ENCODE peak calls at places on chromosomes 1 and 21, in four cellular contexts. W is H1, N is HepG2, Y is GM12878. K is an unnamed sample.
A peak's percentile ranks its signal among the peaks of the same experiment; 100 is the strongest.

GRCh38 chr1:66446261-66447001 is 87.5 kb upstream of the SGIP1 start:
- DNase-seq in W (no peak), N (peak; percentile 47), Y (peak; percentile 63), K (peak; percentile 50)

GRCh38 chr1:8394456-8395321 is 76.8 kb downstream of the SLC45A1 start:
- DNase-seq in W (no peak), N (no peak), Y (no peak), K (no peak)

GRCh38 chr1:66168467-66168887 is 365.5 kb upstream of the SGIP1 start:
- DNase-seq in W (no peak), N (no peak), Y (no peak), K (no peak)

GRCh38 chr21:33112670-33113596 is 43.0 kb downstream of the OLIG1 start:
- DNase-seq in W (no peak), N (no peak), Y (no peak), K (no peak)

GRCh38 chr1:235932090-235932510 is 65.4 kb upstream of the LYST start:
- DNase-seq in W (no peak), N (no peak), Y (no peak), K (no peak)

GRCh38 chr1:201329801-201330200 is 46.5 kb downstream of the PKP1 start:
- DNase-seq in W (no peak), N (no peak), Y (no peak), K (no peak)

GRCh38 chr1:25952851-25953401 is 44.9 kb downstream of the PAFAH2 start:
- DNase-seq in W (no peak), N (no peak), Y (no peak), K (no peak)

GRCh38 chr1:51422367-51423097 is 92.2 kb upstream of the TTC39A start:
- DNase-seq in W (no peak), N (no peak), Y (no peak), K (no peak)

GRCh38 chr1:41345434-41346075 is 15.7 kb upstream of the FOXO6 start:
- DNase-seq in W (no peak), N (no peak), Y (no peak), K (no peak)

GRCh38 chr1:115324649-115325420 is 13.2 kb downstream of the NGF start:
- DNase-seq in W (no peak), N (no peak), Y (no peak), K (no peak)

GRCh38 chr1:86987446-86987845 is 73.0 kb downstream of the HS2ST1 start:
- DNase-seq in W (no peak), N (no peak), Y (no peak), K (no peak)
- TF ChIP-seq RFX5 in W (no peak), N (no peak), Y (no peak), K (no peak)

DNA sequence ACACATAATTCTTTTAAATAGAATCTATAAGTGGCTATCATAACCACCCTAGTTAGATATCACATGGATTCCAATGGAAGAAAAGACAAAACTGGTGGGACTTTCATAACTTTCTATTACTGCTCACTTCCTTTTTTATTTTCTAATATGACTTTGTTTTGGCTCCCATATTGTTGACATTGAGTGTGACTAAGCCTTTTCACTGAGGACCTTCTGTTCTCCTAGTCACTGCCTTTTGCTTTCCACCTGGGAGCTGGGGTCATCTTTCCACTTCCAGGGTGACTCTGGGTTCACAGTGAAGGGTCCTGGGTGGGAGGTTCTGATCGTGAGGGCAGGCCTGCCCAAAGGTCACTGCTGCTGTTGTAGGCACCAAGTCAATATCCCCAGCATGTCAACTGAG is 275.8 kb downstream of the TGFB2 start:
- DNase-seq in W (no peak), N (peak; percentile 8), Y (no peak), K (no peak)
- TF ChIP-seq CBX5 in W (no peak), N (no peak), Y (no peak), K (no peak)

GRCh38 chr1:15322648-15323350 is 75.8 kb downstream of the FHAD1 start:
- DNase-seq in W (no peak), N (no peak), Y (no peak), K (peak; percentile 48)
- TF ChIP-seq RFX5 in W (no peak), N (no peak), Y (no peak), K (no peak)

GRCh38 chr1:53984701-53985100 is 33.3 kb downstream of the LDLRAD1 start:
- DNase-seq in W (no peak), N (no peak), Y (no peak), K (no peak)
- TF ChIP-seq CBX5 in W (no peak), N (no peak), Y (no peak), K (no peak)

DNA sequence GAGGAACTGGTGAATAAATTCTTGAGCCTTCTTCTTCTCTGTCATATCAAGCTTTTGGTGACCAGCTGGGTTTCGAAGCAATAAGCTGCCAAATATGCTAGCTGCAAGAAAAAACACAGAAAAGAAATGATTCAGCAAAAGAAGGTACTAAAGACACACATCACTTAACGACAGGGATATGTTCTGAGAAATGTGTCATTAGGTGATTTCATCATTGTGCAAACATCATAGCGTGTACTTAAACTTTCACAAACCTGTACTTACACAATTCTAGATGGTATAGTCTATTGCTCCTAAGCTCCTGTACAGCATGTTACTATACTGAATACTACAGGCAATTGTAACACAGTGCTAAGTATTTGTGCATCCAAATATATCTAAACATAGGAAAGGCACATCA is 2.9 kb upstream of the MTF1 start:
- DNase-seq in W (no peak), N (peak; percentile 69), Y (no peak), K (no peak)
- TF ChIP-seq RFX5 in W (no peak), N (no peak), Y (no peak), K (no peak)

GRCh38 chr1:166390406-166390805 is 223.6 kb upstream of the FAM78B start:
- DNase-seq in W (no peak), N (no peak), Y (no peak), K (no peak)
- TF ChIP-seq CBX5 in W (no peak), N (no peak), Y (no peak), K (no peak)